ENCODE peak calls at places on chromosomes 3 and 15, in six cellular contexts. One of them, this sample, is unnamed.

GRCh38 chr3:8499181-8499611 is 2.4 kb upstream of the LMCD1 start:
- DNase-seq in CD8-positive, alpha-beta T cell: no peak
- DNase-seq in mesothelial cell of epicardium: no peak
- DNase-seq in H9: peak; percentile 78
- DNase-seq in fibroblast of mammary gland: no peak
- DNase-seq in psoas muscle: no peak
- DNase-seq in this sample: no peak

GRCh38 chr15:62879770-62880169 is 162.8 kb upstream of the TPM1 start:
- DNase-seq in CD8-positive, alpha-beta T cell: no peak
- DNase-seq in mesothelial cell of epicardium: no peak
- DNase-seq in H9: no peak
- DNase-seq in fibroblast of mammary gland: no peak
- DNase-seq in psoas muscle: no peak
- DNase-seq in this sample: no peak

GRCh38 chr3:79019137-79019923 is 748.5 kb downstream of the ROBO1 start:
- DNase-seq in CD8-positive, alpha-beta T cell: peak; percentile 11
- DNase-seq in mesothelial cell of epicardium: peak; percentile 78
- DNase-seq in H9: peak; percentile 85
- DNase-seq in fibroblast of mammary gland: peak; percentile 88
- DNase-seq in psoas muscle: peak; percentile 87
- DNase-seq in this sample: peak; percentile 49

GRCh38 chr3:169289303-169289702 is 374.2 kb downstream of the MECOM start:
- DNase-seq in CD8-positive, alpha-beta T cell: no peak
- DNase-seq in mesothelial cell of epicardium: no peak
- DNase-seq in H9: no peak
- DNase-seq in fibroblast of mammary gland: no peak
- DNase-seq in psoas muscle: no peak
- DNase-seq in this sample: no peak

GRCh38 chr15:62391565-62392262 is 226.6 kb upstream of the C2CD4B start:
- DNase-seq in CD8-positive, alpha-beta T cell: peak; percentile 6
- DNase-seq in mesothelial cell of epicardium: peak; percentile 63
- DNase-seq in H9: peak; percentile 44
- DNase-seq in fibroblast of mammary gland: peak; percentile 45
- DNase-seq in psoas muscle: peak; percentile 86
- DNase-seq in this sample: peak; percentile 35

GRCh38 chr3:84042717-84043116 is 916.1 kb upstream of the CADM2 start:
- DNase-seq in CD8-positive, alpha-beta T cell: no peak
- DNase-seq in mesothelial cell of epicardium: no peak
- DNase-seq in H9: no peak
- DNase-seq in fibroblast of mammary gland: no peak
- DNase-seq in psoas muscle: no peak
- DNase-seq in this sample: no peak

GRCh38 chr3:113261996-113262665 is 50.8 kb downstream of the BOC start:
- DNase-seq in CD8-positive, alpha-beta T cell: no peak
- DNase-seq in mesothelial cell of epicardium: no peak
- DNase-seq in H9: no peak
- DNase-seq in fibroblast of mammary gland: peak; percentile 40
- DNase-seq in psoas muscle: no peak
- DNase-seq in this sample: no peak

GRCh38 chr3:184040010-184040409 is 8.5 kb downstream of the HTR3D start:
- DNase-seq in CD8-positive, alpha-beta T cell: no peak
- DNase-seq in mesothelial cell of epicardium: no peak
- DNase-seq in H9: peak; percentile 63
- DNase-seq in fibroblast of mammary gland: peak; percentile 56
- DNase-seq in psoas muscle: no peak
- DNase-seq in this sample: no peak

GRCh38 chr3:13452490-13453335 is 27.4 kb upstream of the HDAC11 start:
- DNase-seq in CD8-positive, alpha-beta T cell: peak; percentile 43
- DNase-seq in mesothelial cell of epicardium: peak; percentile 42
- DNase-seq in H9: no peak
- DNase-seq in fibroblast of mammary gland: peak; percentile 39
- DNase-seq in psoas muscle: no peak
- DNase-seq in this sample: no peak

GRCh38 chr3:169362261-169362660 is 301.3 kb downstream of the MECOM start:
- DNase-seq in CD8-positive, alpha-beta T cell: no peak
- DNase-seq in mesothelial cell of epicardium: no peak
- DNase-seq in H9: no peak
- DNase-seq in fibroblast of mammary gland: peak; percentile 22
- DNase-seq in psoas muscle: no peak
- DNase-seq in this sample: no peak

GRCh38 chr3:46059432-46059831 is 32.1 kb upstream of the XCR1 start:
- DNase-seq in CD8-positive, alpha-beta T cell: no peak
- DNase-seq in mesothelial cell of epicardium: no peak
- DNase-seq in H9: no peak
- DNase-seq in fibroblast of mammary gland: no peak
- DNase-seq in psoas muscle: no peak
- DNase-seq in this sample: no peak

GRCh38 chr3:69266585-69266984 is 119.3 kb downstream of the FRMD4B start:
- DNase-seq in CD8-positive, alpha-beta T cell: no peak
- DNase-seq in mesothelial cell of epicardium: no peak
- DNase-seq in H9: no peak
- DNase-seq in fibroblast of mammary gland: no peak
- DNase-seq in psoas muscle: no peak
- DNase-seq in this sample: no peak

GRCh38 chr15:26191216-26191615 is 328.1 kb upstream of the ATP10A start:
- DNase-seq in CD8-positive, alpha-beta T cell: no peak
- DNase-seq in mesothelial cell of epicardium: no peak
- DNase-seq in H9: no peak
- DNase-seq in fibroblast of mammary gland: no peak
- DNase-seq in psoas muscle: no peak
- DNase-seq in this sample: no peak

GRCh38 chr3:25916286-25916685 is 126.4 kb downstream of the OXSM start:
- DNase-seq in CD8-positive, alpha-beta T cell: no peak
- DNase-seq in mesothelial cell of epicardium: no peak
- DNase-seq in H9: no peak
- DNase-seq in fibroblast of mammary gland: no peak
- DNase-seq in psoas muscle: no peak
- DNase-seq in this sample: no peak

GRCh38 chr3:49401758-49402157 is 10.0 kb downstream of the RHOA start:
- DNase-seq in CD8-positive, alpha-beta T cell: no peak
- DNase-seq in mesothelial cell of epicardium: no peak
- DNase-seq in H9: no peak
- DNase-seq in fibroblast of mammary gland: no peak
- DNase-seq in psoas muscle: no peak
- DNase-seq in this sample: no peak

GRCh38 chr15:55108448-55108847 is 88.3 kb downstream of the RSL24D1 start:
- DNase-seq in CD8-positive, alpha-beta T cell: no peak
- DNase-seq in mesothelial cell of epicardium: no peak
- DNase-seq in H9: no peak
- DNase-seq in fibroblast of mammary gland: no peak
- DNase-seq in psoas muscle: no peak
- DNase-seq in this sample: no peak

GRCh38 chr3:132721479-132722164 is 587 bp downstream of the NPHP3 start:
- DNase-seq in CD8-positive, alpha-beta T cell: no peak
- DNase-seq in mesothelial cell of epicardium: no peak
- DNase-seq in H9: peak; percentile 73
- DNase-seq in fibroblast of mammary gland: peak; percentile 62
- DNase-seq in psoas muscle: peak; percentile 89
- DNase-seq in this sample: peak; percentile 60

GRCh38 chr3:65545429-65545828 is 493.3 kb downstream of the MAGI1 start:
- DNase-seq in CD8-positive, alpha-beta T cell: no peak
- DNase-seq in mesothelial cell of epicardium: no peak
- DNase-seq in H9: no peak
- DNase-seq in fibroblast of mammary gland: peak; percentile 28
- DNase-seq in psoas muscle: no peak
- DNase-seq in this sample: no peak

GRCh38 chr3:78070188-78070587 is 1030.3 kb downstream of the ROBO2 start:
- DNase-seq in CD8-positive, alpha-beta T cell: no peak
- DNase-seq in mesothelial cell of epicardium: no peak
- DNase-seq in H9: no peak
- DNase-seq in fibroblast of mammary gland: no peak
- DNase-seq in psoas muscle: no peak
- DNase-seq in this sample: no peak

GRCh38 chr3:195612075-195612800 is 28.5 kb upstream of the APOD start:
- DNase-seq in CD8-positive, alpha-beta T cell: no peak
- DNase-seq in mesothelial cell of epicardium: no peak
- DNase-seq in H9: no peak
- DNase-seq in fibroblast of mammary gland: no peak
- DNase-seq in psoas muscle: peak; percentile 81
- DNase-seq in this sample: no peak

GRCh38 chr3:124044961-124045360 is 53.0 kb upstream of the ROPN1 start:
- DNase-seq in CD8-positive, alpha-beta T cell: no peak
- DNase-seq in mesothelial cell of epicardium: no peak
- DNase-seq in H9: no peak
- DNase-seq in fibroblast of mammary gland: no peak
- DNase-seq in psoas muscle: no peak
- DNase-seq in this sample: no peak

GRCh38 chr15:31344266-31344665 is 17.6 kb downstream of the KLF13 start:
- DNase-seq in CD8-positive, alpha-beta T cell: no peak
- DNase-seq in mesothelial cell of epicardium: no peak
- DNase-seq in H9: no peak
- DNase-seq in fibroblast of mammary gland: no peak
- DNase-seq in psoas muscle: no peak
- DNase-seq in this sample: no peak

GRCh38 chr3:144816366-144816765 is 844.7 kb downstream of the DIPK2A start:
- DNase-seq in CD8-positive, alpha-beta T cell: no peak
- DNase-seq in mesothelial cell of epicardium: no peak
- DNase-seq in H9: no peak
- DNase-seq in fibroblast of mammary gland: peak; percentile 5
- DNase-seq in psoas muscle: no peak
- DNase-seq in this sample: no peak

GRCh38 chr15:45715528-45715927 is 80.7 kb downstream of the SQOR start:
- DNase-seq in CD8-positive, alpha-beta T cell: no peak
- DNase-seq in mesothelial cell of epicardium: no peak
- DNase-seq in H9: no peak
- DNase-seq in fibroblast of mammary gland: peak; percentile 26
- DNase-seq in psoas muscle: no peak
- DNase-seq in this sample: no peak
- TF ChIP-seq CTCF in CD8-positive, alpha-beta T cell: no peak
- TF ChIP-seq CTCF in mesothelial cell of epicardium: no peak
- TF ChIP-seq CTCF in H9: peak; percentile 55
- TF ChIP-seq CTCF in fibroblast of mammary gland: peak; percentile 44
- TF ChIP-seq CTCF in psoas muscle: no peak
- TF ChIP-seq CTCF in this sample: peak; percentile 45

GRCh38 chr3:76700323-76700722 is 339.6 kb upstream of the ROBO2 start:
- DNase-seq in CD8-positive, alpha-beta T cell: no peak
- DNase-seq in mesothelial cell of epicardium: no peak
- DNase-seq in H9: no peak
- DNase-seq in fibroblast of mammary gland: no peak
- DNase-seq in psoas muscle: no peak
- DNase-seq in this sample: no peak

GRCh38 chr3:76702676-76703075 is 337.2 kb upstream of the ROBO2 start:
- DNase-seq in CD8-positive, alpha-beta T cell: no peak
- DNase-seq in mesothelial cell of epicardium: no peak
- DNase-seq in H9: no peak
- DNase-seq in fibroblast of mammary gland: no peak
- DNase-seq in psoas muscle: no peak
- DNase-seq in this sample: no peak

GRCh38 chr3:76698136-76698535 is 341.8 kb upstream of the ROBO2 start:
- DNase-seq in CD8-positive, alpha-beta T cell: no peak
- DNase-seq in mesothelial cell of epicardium: no peak
- DNase-seq in H9: no peak
- DNase-seq in fibroblast of mammary gland: no peak
- DNase-seq in psoas muscle: no peak
- DNase-seq in this sample: no peak

DNA sequence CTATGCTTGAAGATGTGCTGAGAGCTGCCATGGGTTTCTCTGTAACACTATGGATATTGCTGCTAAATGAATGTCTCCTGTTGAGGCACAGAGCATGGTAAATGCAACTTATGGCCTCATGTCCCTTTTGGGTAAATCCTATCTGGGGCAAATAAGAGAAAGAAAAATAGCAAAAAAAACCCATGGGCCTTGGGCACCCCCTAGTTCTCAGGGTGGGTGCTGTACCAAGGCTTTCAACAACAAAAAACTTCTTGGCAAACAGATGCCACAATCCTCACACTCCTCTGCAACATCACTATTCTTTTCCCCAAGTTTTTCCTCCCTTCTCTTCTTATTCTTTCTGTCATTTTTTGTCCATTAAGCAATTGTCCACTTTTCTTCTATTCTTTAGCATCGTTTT is 340.1 kb upstream of the ROBO2 start:
- DNase-seq in CD8-positive, alpha-beta T cell: no peak
- DNase-seq in mesothelial cell of epicardium: no peak
- DNase-seq in H9: no peak
- DNase-seq in fibroblast of mammary gland: no peak
- DNase-seq in psoas muscle: no peak
- DNase-seq in this sample: no peak
- TF ChIP-seq CTCF in CD8-positive, alpha-beta T cell: no peak
- TF ChIP-seq CTCF in mesothelial cell of epicardium: no peak
- TF ChIP-seq CTCF in H9: peak; percentile 40
- TF ChIP-seq CTCF in fibroblast of mammary gland: no peak
- TF ChIP-seq CTCF in psoas muscle: no peak
- TF ChIP-seq CTCF in this sample: no peak

DNA sequence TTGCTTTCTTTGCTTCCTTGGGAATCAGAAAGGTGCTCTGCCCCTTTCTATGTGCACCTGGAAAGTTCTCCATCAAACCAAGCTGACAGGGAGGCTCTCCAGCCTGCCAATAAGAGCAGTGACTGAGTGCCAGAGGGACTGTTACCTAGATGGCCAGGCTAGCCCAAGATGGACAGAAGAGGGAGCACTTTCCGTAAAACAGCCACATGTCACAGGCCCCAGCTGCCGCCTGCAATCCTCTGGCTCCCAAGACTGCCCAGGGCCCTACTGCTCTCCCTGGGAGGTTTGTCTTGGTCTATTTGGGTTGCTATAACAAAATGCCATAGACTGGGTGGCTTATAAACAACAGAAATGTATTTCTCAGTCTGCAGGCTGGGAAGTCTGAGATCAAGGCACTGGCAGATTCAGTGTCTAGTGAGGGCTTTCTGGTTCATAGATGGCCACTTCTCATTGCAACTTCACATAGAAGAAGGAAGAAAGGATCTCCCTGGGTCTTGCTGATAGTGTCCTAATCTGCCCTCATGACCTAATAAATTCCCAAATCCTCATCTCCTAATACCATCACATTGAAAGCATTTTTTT is 72.3 kb downstream of the TAMM41 start:
- DNase-seq in CD8-positive, alpha-beta T cell: no peak
- DNase-seq in mesothelial cell of epicardium: no peak
- DNase-seq in H9: peak; percentile 85
- DNase-seq in fibroblast of mammary gland: peak; percentile 30
- DNase-seq in psoas muscle: no peak
- DNase-seq in this sample: peak; percentile 23
- TF ChIP-seq CTCF in CD8-positive, alpha-beta T cell: no peak
- TF ChIP-seq CTCF in mesothelial cell of epicardium: no peak
- TF ChIP-seq CTCF in H9: peak; percentile 79
- TF ChIP-seq CTCF in fibroblast of mammary gland: peak; percentile 50
- TF ChIP-seq CTCF in psoas muscle: peak; percentile 24
- TF ChIP-seq CTCF in this sample: peak; percentile 63

GRCh38 chr3:20054549-20054987 is 14.3 kb downstream of the KAT2B start:
- DNase-seq in CD8-positive, alpha-beta T cell: peak; percentile 58
- DNase-seq in mesothelial cell of epicardium: no peak
- DNase-seq in H9: no peak
- DNase-seq in fibroblast of mammary gland: peak; percentile 96
- DNase-seq in psoas muscle: peak; percentile 64
- DNase-seq in this sample: no peak

GRCh38 chr3:20051123-20051806 is 11.0 kb downstream of the KAT2B start:
- DNase-seq in CD8-positive, alpha-beta T cell: no peak
- DNase-seq in mesothelial cell of epicardium: no peak
- DNase-seq in H9: no peak
- DNase-seq in fibroblast of mammary gland: no peak
- DNase-seq in psoas muscle: no peak
- DNase-seq in this sample: no peak

GRCh38 chr3:20049275-20049674 is 9.0 kb downstream of the KAT2B start:
- DNase-seq in CD8-positive, alpha-beta T cell: no peak
- DNase-seq in mesothelial cell of epicardium: no peak
- DNase-seq in H9: no peak
- DNase-seq in fibroblast of mammary gland: no peak
- DNase-seq in psoas muscle: no peak
- DNase-seq in this sample: no peak

GRCh38 chr3:20055020-20055775 is 15.0 kb downstream of the KAT2B start:
- DNase-seq in CD8-positive, alpha-beta T cell: no peak
- DNase-seq in mesothelial cell of epicardium: no peak
- DNase-seq in H9: no peak
- DNase-seq in fibroblast of mammary gland: no peak
- DNase-seq in psoas muscle: no peak
- DNase-seq in this sample: no peak

GRCh38 chr3:20052851-20053250 is 12.6 kb downstream of the KAT2B start:
- DNase-seq in CD8-positive, alpha-beta T cell: no peak
- DNase-seq in mesothelial cell of epicardium: no peak
- DNase-seq in H9: no peak
- DNase-seq in fibroblast of mammary gland: no peak
- DNase-seq in psoas muscle: no peak
- DNase-seq in this sample: no peak
- TF ChIP-seq CTCF in CD8-positive, alpha-beta T cell: no peak
- TF ChIP-seq CTCF in mesothelial cell of epicardium: no peak
- TF ChIP-seq CTCF in H9: no peak
- TF ChIP-seq CTCF in fibroblast of mammary gland: no peak
- TF ChIP-seq CTCF in psoas muscle: no peak
- TF ChIP-seq CTCF in this sample: no peak

This sample was measured in progenitor cell of endocrine pancreas.